ENCODE peak calls at places on chromosome 5, in seven cellular contexts. G, E, N, P, D, Y and A are unnamed samples.
A peak's percentile ranks its signal among the peaks of the same experiment; 100 is the strongest.

GRCh38 chr5:146482775-146483174 is 33.2 kb downstream of the GPR151 start:
- DNase-seq in G (no peak), E (no peak), N (no peak), P (no peak), D (no peak), Y (no peak), A (no peak)

GRCh38 chr5:174231961-174232487 is 186.5 kb downstream of the NSG2 start:
- DNase-seq in G (peak; percentile 97), E (peak; percentile 45), N (no peak), P (no peak), D (no peak), Y (no peak), A (no peak)

GRCh38 chr5:158026248-158027031 is 167.5 kb upstream of the CLINT1 start:
- DNase-seq in G (peak; percentile 90), E (peak; percentile 98), N (no peak), P (no peak), D (no peak), Y (no peak), A (no peak)

GRCh38 chr5:156435101-156435500 is 108.1 kb downstream of the SGCD start:
- DNase-seq in G (no peak), E (no peak), N (no peak), P (no peak), D (no peak), Y (no peak), A (no peak)

GRCh38 chr5:54229041-54229780 is 81.2 kb downstream of the ARL15 start:
- DNase-seq in G (peak; percentile 34), E (peak; percentile 60), N (peak; percentile 56), P (peak; percentile 67), D (peak; percentile 65), Y (peak; percentile 74), A (peak; percentile 47)

GRCh38 chr5:73540192-73540591 is 25.2 kb downstream of the ANKRA2 start:
- DNase-seq in G (peak; percentile 94), E (peak; percentile 63), N (no peak), P (no peak), D (no peak), Y (no peak), A (no peak)

GRCh38 chr5:98777295-98777694 is 3.8 kb downstream of the RGMB start:
- DNase-seq in G (no peak), E (no peak), N (no peak), P (no peak), D (no peak), Y (no peak), A (no peak)

GRCh38 chr5:61999371-61999770 is 306.6 kb upstream of the KIF2A start:
- DNase-seq in G (no peak), E (peak; percentile 61), N (no peak), P (no peak), D (no peak), Y (no peak), A (no peak)

GRCh38 chr5:158462349-158463114 is 603.6 kb upstream of the CLINT1 start:
- DNase-seq in G (no peak), E (no peak), N (no peak), P (no peak), D (no peak), Y (no peak), A (no peak)

GRCh38 chr5:110956280-110956912 is 115.1 kb upstream of the TSLP start:
- DNase-seq in G (no peak), E (no peak), N (no peak), P (no peak), D (no peak), Y (no peak), A (no peak)

GRCh38 chr5:166907314-166907713 is 1384.1 kb upstream of the WWC1 start:
- DNase-seq in G (peak; percentile 87), E (no peak), N (no peak), P (no peak), D (no peak), Y (no peak), A (no peak)

GRCh38 chr5:65480306-65480865 is 1.3 kb downstream of the ADAMTS6 start:
- DNase-seq in G (peak; percentile 87), E (peak; percentile 88), N (no peak), P (peak; percentile 53), D (peak; percentile 41), Y (peak; percentile 81), A (peak; percentile 30)

GRCh38 chr5:24364711-24365110 is 280.1 kb downstream of the CDH10 start:
- DNase-seq in G (no peak), E (no peak), N (no peak), P (no peak), D (no peak), Y (no peak), A (no peak)

GRCh38 chr5:181223041-181223728 is at the start of gene TRIM41:
- DNase-seq in G (peak; percentile 99), E (peak; percentile 99), N (peak; percentile 96), P (peak; percentile 100), D (peak; percentile 99), Y (peak; percentile 99), A (peak; percentile 88)

GRCh38 chr5:110925398-110925797 is 146.1 kb upstream of the TSLP start:
- DNase-seq in G (peak; percentile 52), E (no peak), N (no peak), P (no peak), D (no peak), Y (no peak), A (no peak)

GRCh38 chr5:102603670-102604069 is 104.9 kb upstream of the SLCO6A1 start:
- DNase-seq in G (no peak), E (no peak), N (no peak), P (no peak), D (no peak), Y (no peak), A (no peak)

GRCh38 chr5:39356263-39356662 is 8.0 kb downstream of the C9 start:
- DNase-seq in G (no peak), E (no peak), N (no peak), P (no peak), D (no peak), Y (no peak), A (no peak)

GRCh38 chr5:65535529-65535987 is 27.4 kb downstream of the CENPK start:
- DNase-seq in G (peak; percentile 33), E (peak; percentile 2), N (no peak), P (no peak), D (no peak), Y (no peak), A (no peak)

GRCh38 chr5:142551242-142552067 is 134.4 kb downstream of the FGF1 start:
- DNase-seq in G (no peak), E (peak; percentile 20), N (no peak), P (no peak), D (no peak), Y (no peak), A (no peak)

GRCh38 chr5:163447191-163447590 is 9.8 kb downstream of the CCNG1 start:
- DNase-seq in G (no peak), E (no peak), N (no peak), P (no peak), D (no peak), Y (no peak), A (no peak)
- TF ChIP-seq CTCF in G (no peak), E (no peak), N (no peak), P (no peak), D (no peak), Y (no peak), A (no peak)

GRCh38 chr5:31823477-31823876 is 184.5 kb downstream of the PDZD2 start:
- DNase-seq in G (no peak), E (no peak), N (no peak), P (no peak), D (no peak), Y (no peak), A (no peak)
- TF ChIP-seq CTCF in G (no peak), E (no peak), N (no peak), P (no peak), D (no peak), Y (no peak), A (no peak)

GRCh38 chr5:133830911-133831310 is 137.5 kb downstream of the C5orf15 start:
- DNase-seq in G (no peak), E (no peak), N (no peak), P (peak; percentile 16), D (peak; percentile 55), Y (no peak), A (no peak)

GRCh38 chr5:133828727-133829126 is 139.7 kb downstream of the C5orf15 start:
- DNase-seq in G (no peak), E (no peak), N (no peak), P (no peak), D (no peak), Y (no peak), A (no peak)

GRCh38 chr5:133831506-133832224 is 136.8 kb downstream of the C5orf15 start:
- DNase-seq in G (peak; percentile 53), E (peak; percentile 49), N (no peak), P (no peak), D (peak; percentile 3), Y (no peak), A (no peak)

GRCh38 chr5:133829786-133830185 is 138.6 kb downstream of the C5orf15 start:
- DNase-seq in G (no peak), E (no peak), N (no peak), P (no peak), D (no peak), Y (no peak), A (no peak)

DNA sequence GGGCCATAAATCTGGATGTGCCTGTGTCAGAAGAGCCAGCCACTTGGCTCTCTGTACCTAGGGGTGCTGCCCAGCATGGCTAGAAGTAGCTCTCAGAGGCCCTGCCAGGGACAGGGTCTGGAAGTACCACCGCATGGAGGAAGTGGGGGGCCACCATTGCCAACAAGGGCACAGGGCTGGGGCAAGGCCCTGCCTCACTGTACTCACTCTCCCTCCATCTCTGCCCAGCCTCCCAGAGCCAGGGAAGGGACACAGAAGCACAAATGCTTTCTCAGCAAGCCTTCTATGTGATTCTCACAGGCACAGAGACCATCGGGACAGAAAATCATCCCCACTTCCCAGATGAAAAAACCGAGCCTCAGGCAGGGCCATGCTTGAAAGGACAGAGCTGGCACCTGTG is 138.1 kb downstream of the C5orf15 start:
- DNase-seq in G (no peak), E (no peak), N (no peak), P (no peak), D (no peak), Y (no peak), A (no peak)
- TF ChIP-seq CTCF in G (no peak), E (no peak), N (no peak), P (no peak), D (no peak), Y (no peak), A (no peak)

DNA sequence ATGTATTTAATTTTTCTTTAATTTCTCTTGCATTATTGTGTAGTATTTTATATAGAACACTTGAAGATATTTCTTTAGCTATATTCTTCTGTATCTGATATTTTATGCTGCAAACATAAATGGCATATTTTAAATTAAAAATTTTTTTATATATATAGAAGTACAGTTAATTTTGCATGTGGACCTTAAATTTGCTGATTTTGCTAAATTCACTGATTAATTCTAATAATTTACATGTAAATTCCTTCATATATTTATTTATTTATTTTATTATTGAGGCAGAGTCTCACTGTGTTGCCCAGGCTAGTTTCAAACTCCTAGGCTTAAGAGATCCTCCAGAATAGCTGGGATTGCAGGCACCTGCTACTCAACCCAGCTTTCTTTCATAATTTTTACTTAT is 276.9 kb downstream of the PRR16 start:
- DNase-seq in G (no peak), E (no peak), N (no peak), P (no peak), D (no peak), Y (no peak), A (no peak)
- TF ChIP-seq CTCF in G (no peak), E (no peak), N (no peak), P (no peak), D (no peak), Y (no peak), A (no peak)

DNA sequence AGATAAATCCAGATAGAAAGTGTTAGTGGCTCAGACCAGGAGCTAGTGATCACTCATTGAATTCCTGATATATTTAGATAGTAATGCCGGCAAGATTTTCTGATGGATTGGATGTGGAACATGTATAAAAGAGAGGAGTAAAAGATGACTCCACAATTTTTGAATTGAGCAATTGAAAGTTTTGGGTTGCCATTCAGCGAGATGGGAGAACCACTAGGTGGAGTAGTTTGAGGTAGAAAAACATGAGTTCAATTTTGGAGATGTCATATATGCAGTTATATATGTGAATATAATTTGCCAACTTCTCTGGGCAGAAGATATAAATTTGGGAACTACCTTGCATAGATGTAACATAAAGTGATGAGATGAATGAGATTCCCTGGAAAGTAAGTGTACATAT is 502.5 kb upstream of the SEMA6A start:
- DNase-seq in G (no peak), E (no peak), N (no peak), P (peak; percentile 16), D (peak; percentile 16), Y (no peak), A (no peak)
- TF ChIP-seq CTCF in G (no peak), E (peak; percentile 9), N (no peak), P (peak; percentile 50), D (peak; percentile 54), Y (no peak), A (peak; percentile 39)